ENCODE peak calls at places on chromosomes 16 and 17, in four cellular contexts. J, M, A and D are unnamed samples.

GRCh38 chr16:8458481-8458880 is 131.8 kb downstream of the TMEM114 start:
- DNase-seq in M (no peak), A (no peak), J (no peak), D (no peak)

GRCh38 chr17:35433075-35433894 is 985 bp upstream of the SLFN12 start:
- DNase-seq in M (peak), A (peak), J (peak), D (peak)

GRCh38 chr16:63461248-63461841 is 1425.1 kb upstream of the CDH8 start:
- DNase-seq in A (no peak), J (peak), M (peak), D (peak)

GRCh38 chr16:47323241-47323640 is 137.6 kb downstream of the ITFG1 start:
- DNase-seq in A (no peak), M (no peak), J (no peak), D (no peak)

GRCh38 chr17:82350182-82351030 is 8.6 kb upstream of the TEX19 start:
- DNase-seq in M (no peak), J (peak), A (no peak), D (no peak)

GRCh38 chr16:25126820-25127232 is 15.3 kb downstream of the LCMT1 start:
- DNase-seq in J (peak), A (peak), M (peak), D (no peak)

GRCh38 chr16:2486645-2487516 is 12.0 kb downstream of the TBC1D24 start:
- DNase-seq in J (peak), M (peak), A (no peak), D (peak)

GRCh38 chr17:11278186-11278983 is 37.4 kb downstream of the SHISA6 start:
- DNase-seq in A (no peak), J (no peak), M (no peak), D (peak)

GRCh38 chr17:77164483-77165030 is 23.8 kb downstream of the SEC14L1 start:
- DNase-seq in J (no peak), A (no peak), M (no peak), D (peak)

GRCh38 chr16:19698480-19699465 is 19.3 kb downstream of the KNOP1 start:
- DNase-seq in A (no peak), M (no peak), J (no peak), D (no peak)

GRCh38 chr16:19559242-19559910 is 3.9 kb downstream of the VPS35L start:
- DNase-seq in M (peak), A (peak), J (peak), D (no peak)

GRCh38 chr17:74361613-74362391 is at the start of gene BTBD17:
- DNase-seq in A (peak), J (peak), M (peak), D (peak)

GRCh38 chr17:18964018-18964351 is 12.0 kb downstream of the SLC5A10 start:
- DNase-seq in A (no peak), J (no peak), M (no peak), D (no peak)

GRCh38 chr17:39261286-39261685 is 35.5 kb upstream of the STAC2 start:
- DNase-seq in J (peak), M (no peak), A (no peak), D (peak)

GRCh38 chr16:55401036-55401435 is 77.0 kb downstream of the IRX6 start:
- DNase-seq in M (no peak), J (no peak), A (no peak), D (no peak)

GRCh38 chr17:83192161-83192788 is 112.9 kb downstream of the METRNL start:
- DNase-seq in J (peak), A (no peak), M (peak), D (peak)

GRCh38 chr16:79169239-79169638 is 431.3 kb downstream of the MAF start:
- DNase-seq in M (no peak), J (peak), A (no peak), D (no peak)

GRCh38 chr17:27495460-27495859 is 39.2 kb downstream of the KSR1 start:
- DNase-seq in J (no peak), A (no peak), M (no peak), D (no peak)

GRCh38 chr17:78192616-78193015 is 5.5 kb downstream of the AFMID start:
- DNase-seq in M (no peak), J (no peak), A (no peak), D (no peak)

GRCh38 chr16:88464447-88465318 is 11.6 kb downstream of the ZFPM1 start:
- DNase-seq in M (no peak), A (no peak), J (peak), D (no peak)

GRCh38 chr16:79571753-79572544 is 28.6 kb downstream of the MAF start:
- DNase-seq in J (no peak), A (no peak), M (no peak), D (no peak)

GRCh38 chr17:47643116-47643515 is 6.6 kb upstream of the KPNB1 start:
- DNase-seq in J (no peak), M (no peak), A (no peak), D (no peak)

GRCh38 chr16:17177242-17177967 is 293.4 kb downstream of the XYLT1 start:
- DNase-seq in M (no peak), J (no peak), A (no peak), D (no peak)

GRCh38 chr16:87203060-87203656 is 114.0 kb downstream of the C16orf95 start:
- DNase-seq in M (peak), A (peak), J (peak), D (peak)